ENCODE peak calls at places on chromosomes 3 and 15, in ten cellular contexts. S is fibroblast of mammary gland, H is IMR-90, C is GM12865, R is astrocyte of the spinal cord, G is AG04450, P is BJ, L is kidney epithelial cell, X is neural progenitor cell, Q is fibroblast of pulmonary artery. J is an unnamed sample.

GRCh38 chr15:70589221-70589620 is 174.1 kb downstream of the UACA start:
- DNase-seq in S (peak), H (peak), C (no peak), R (peak), G (no peak), P (peak), L (peak), X (no peak), Q (peak), J (no peak)

GRCh38 chr15:77617507-77618285 is 15.0 kb downstream of the LINGO1 start:
- DNase-seq in S (no peak), H (no peak), C (no peak), R (no peak), G (no peak), P (no peak), L (no peak), X (no peak), Q (peak), J (peak)

GRCh38 chr15:100090411-100090810 is 251.4 kb downstream of the ADAMTS17 start:
- DNase-seq in S (no peak), H (no peak), C (no peak), R (no peak), G (no peak), P (no peak), L (no peak), X (no peak), Q (no peak), J (no peak)

GRCh38 chr3:51271172-51271571 is 113.9 kb upstream of the MANF start:
- DNase-seq in S (no peak), H (no peak), C (no peak), R (no peak), G (no peak), P (no peak), L (no peak), X (no peak), Q (no peak), J (no peak)

GRCh38 chr15:62857411-62857853 is 185.1 kb upstream of the TPM1 start:
- DNase-seq in S (no peak), H (no peak), C (no peak), R (no peak), G (no peak), P (no peak), L (no peak), X (no peak), Q (no peak), J (peak)

GRCh38 chr15:75206803-75207617 is 5.3 kb downstream of the C15orf39 start:
- DNase-seq in S (no peak), H (no peak), C (no peak), R (no peak), G (no peak), P (no peak), L (no peak), X (no peak), Q (no peak), J (no peak)

GRCh38 chr3:161559177-161559998 is 62.8 kb downstream of the OTOL1 start:
- DNase-seq in S (peak), H (peak), C (peak), R (peak), G (no peak), P (no peak), L (no peak), X (peak), Q (peak), J (peak)

GRCh38 chr3:153350420-153350819 is 188.4 kb downstream of the RAP2B start:
- DNase-seq in S (peak), H (peak), C (no peak), R (peak), G (peak), P (peak), L (peak), X (no peak), Q (peak), J (peak)

DNA sequence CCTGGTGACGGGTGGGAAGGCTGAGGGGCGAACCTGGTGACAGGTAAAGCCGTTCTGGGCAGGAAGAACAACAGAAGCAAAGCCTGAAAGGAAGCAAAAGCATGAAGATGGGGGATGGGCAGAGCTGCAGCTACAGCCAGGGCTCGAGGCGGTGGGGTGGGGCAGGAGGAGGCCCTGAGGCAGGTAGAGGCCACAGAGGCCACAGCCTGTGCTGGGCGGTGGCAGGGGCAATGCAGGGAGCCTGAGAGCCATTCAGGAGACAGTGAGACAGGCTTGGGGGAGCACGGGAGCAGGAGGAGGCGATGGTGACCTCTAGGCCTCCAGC is 8.2 kb downstream of the PCSK6 start:
- DNase-seq in S (no peak), H (no peak), C (no peak), R (no peak), G (no peak), P (no peak), L (no peak), X (no peak), Q (no peak), J (no peak)
- TF ChIP-seq CTCF in S (no peak), H (no peak), C (no peak), R (no peak), G (no peak), P (no peak), L (no peak), X (no peak), Q (no peak), J (no peak)

GRCh38 chr3:56799251-56799882 is 2.4 kb downstream of the ARHGEF3 start:
- DNase-seq in S (peak), H (peak), C (peak), R (peak), G (no peak), P (no peak), L (no peak), X (peak), Q (peak), J (peak)
- H3K4me3 ChIP-seq in S (no peak), H (no peak), C (peak), R (peak), G (no peak), P (no peak), L (peak), X (no peak), Q (peak), J (no peak)

GRCh38 chr3:44926921-44927320 is 49.1 kb downstream of the ZDHHC3 start:
- DNase-seq in S (no peak), H (no peak), C (no peak), R (no peak), G (no peak), P (no peak), L (no peak), X (no peak), Q (no peak), J (no peak)

GRCh38 chr3:44929782-44930181 is 46.2 kb downstream of the ZDHHC3 start:
- DNase-seq in S (no peak), H (no peak), C (no peak), R (no peak), G (no peak), P (no peak), L (no peak), X (no peak), Q (no peak), J (no peak)

GRCh38 chr3:44924102-44925084 is 50.0 kb downstream of the TGM4 start:
- DNase-seq in S (no peak), H (peak), C (no peak), R (peak), G (no peak), P (no peak), L (no peak), X (no peak), Q (peak), J (no peak)

GRCh38 chr3:44923634-44924033 is 49.2 kb downstream of the TGM4 start:
- DNase-seq in S (no peak), H (no peak), C (no peak), R (no peak), G (no peak), P (no peak), L (no peak), X (no peak), Q (no peak), J (no peak)

DNA sequence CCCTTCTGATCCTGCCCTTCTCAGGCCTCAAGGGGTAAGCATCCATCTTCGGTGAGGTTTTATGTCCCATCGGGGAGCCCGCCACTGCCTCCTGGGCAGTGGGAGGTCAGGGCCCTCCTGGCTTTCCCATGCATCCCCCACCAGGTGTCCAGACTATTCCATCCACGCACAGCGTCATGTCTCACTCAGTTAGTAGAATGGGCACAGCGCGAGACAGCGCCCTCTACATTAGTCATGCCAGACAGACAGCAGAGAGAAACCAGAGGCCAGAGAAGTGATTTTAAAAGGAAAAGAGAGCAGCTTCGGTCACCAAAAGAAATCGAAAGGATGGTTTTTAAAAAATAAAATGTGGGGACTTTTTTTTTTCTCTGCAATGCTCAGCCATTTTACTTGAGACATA is 49.8 kb downstream of the ZDHHC3 start:
- DNase-seq in S (no peak), H (no peak), C (no peak), R (no peak), G (no peak), P (no peak), L (no peak), X (peak), Q (no peak), J (no peak)
- TF ChIP-seq CTCF in S (no peak), H (no peak), C (no peak), R (no peak), G (no peak), P (no peak), L (no peak), X (peak), Q (no peak), J (no peak)

GRCh38 chr3:126798521-126798920 is 94.5 kb downstream of the CHCHD6 start:
- DNase-seq in S (peak), H (peak), C (no peak), R (peak), G (no peak), P (no peak), L (no peak), X (no peak), Q (no peak), J (no peak)
- H3K4me3 ChIP-seq in S (no peak), H (no peak), C (no peak), R (no peak), G (no peak), P (no peak), L (no peak), X (no peak), Q (no peak), J (no peak)

GRCh38 chr3:105367063-105367405 is 325 bp downstream of the ALCAM start:
- DNase-seq in S (no peak), H (no peak), C (peak), R (no peak), G (no peak), P (no peak), L (no peak), X (peak), Q (no peak), J (peak)

GRCh38 chr3:105365171-105365535 is 1.6 kb upstream of the ALCAM start:
- DNase-seq in S (no peak), H (no peak), C (no peak), R (peak), G (no peak), P (no peak), L (no peak), X (no peak), Q (no peak), J (peak)

GRCh38 chr3:105367406-105368213 is 901 bp downstream of the ALCAM start:
- DNase-seq in S (peak), H (peak), C (peak), R (peak), G (no peak), P (no peak), L (no peak), X (peak), Q (peak), J (peak)

GRCh38 chr3:105365536-105366301 is 990 bp upstream of the ALCAM start:
- DNase-seq in S (peak), H (peak), C (peak), R (peak), G (no peak), P (no peak), L (no peak), X (peak), Q (peak), J (peak)

GRCh38 chr3:105366302-105367062 is at the start of gene ALCAM:
- DNase-seq in S (peak), H (peak), C (peak), R (peak), G (peak), P (peak), L (peak), X (peak), Q (peak), J (peak)
- TF ChIP-seq CTCF in S (peak), H (peak), C (peak), R (peak), G (peak), P (peak), L (peak), X (peak), Q (peak), J (peak)

GRCh38 chr3:74756586-74756985 is 142.1 kb upstream of the CNTN3 start:
- DNase-seq in S (peak), H (no peak), C (no peak), R (no peak), G (no peak), P (no peak), L (no peak), X (peak), Q (no peak), J (no peak)
- H3K4me3 ChIP-seq in S (no peak), H (no peak), C (no peak), R (no peak), G (no peak), P (no peak), L (no peak), X (no peak), Q (no peak), J (no peak)

J was measured in epithelial cell of esophagus.